ENCODE peak calls at places on chromosomes 12 and 14, in eight cellular contexts. P is NCI-H187; K is PC-3; G is prostate gland; R is T-helper 1 cell; I is Caki2; A is uterus; D is stimulated activated CD4-positive, alpha-beta T cell treated with anti-CD3 and anti-CD28 coated beads, Interleukin-4, amount 100 ng/mL, for 48 hours. Z is an unnamed sample.

GRCh38 chr14:52079239-52079956 is 10.5 kb upstream of the NID2 start:
- DNase-seq in I (peak; percentile 52), D (no peak), K (peak; percentile 74), P (no peak), R (no peak), G (no peak), A (no peak), Z (no peak)

GRCh38 chr12:531951-532585 is 72.3 kb downstream of the B4GALNT3 start:
- DNase-seq in G (no peak), A (no peak), K (no peak), P (no peak), D (no peak), R (no peak), I (no peak), Z (no peak)

GRCh38 chr12:9883175-9883574 is 1.9 kb downstream of the KLRF2 start:
- DNase-seq in P (no peak), R (no peak), A (no peak), I (no peak), D (no peak), K (no peak), G (peak; percentile 22), Z (no peak)

GRCh38 chr14:75119056-75119455 is 7.8 kb downstream of the NEK9 start:
- DNase-seq in G (no peak), A (no peak), R (no peak), D (no peak), P (no peak), K (peak; percentile 16), I (no peak), Z (no peak)

GRCh38 chr12:46657416-46658411 is 168.1 kb downstream of the SLC38A4 start:
- DNase-seq in I (no peak), D (no peak), K (no peak), R (no peak), G (no peak), P (no peak), A (no peak), Z (no peak)

GRCh38 chr12:56160894-56161667 is 2.9 kb downstream of the MYL6 start:
- DNase-seq in G (no peak), K (no peak), P (no peak), D (no peak), A (no peak), R (no peak), I (no peak), Z (no peak)

GRCh38 chr12:48999371-49000131 is at the start of gene DDN:
- DNase-seq in D (no peak), G (no peak), K (peak; percentile 62), I (no peak), P (no peak), A (no peak), R (no peak), Z (no peak)

GRCh38 chr12:41122894-41123293 is 65.2 kb upstream of the PDZRN4 start:
- DNase-seq in K (no peak), G (no peak), A (no peak), R (no peak), D (no peak), P (no peak), I (no peak), Z (no peak)

GRCh38 chr12:46489951-46490388 is 117.4 kb upstream of the SLC38A2 start:
- DNase-seq in D (no peak), I (no peak), A (no peak), G (no peak), P (no peak), K (no peak), R (no peak), Z (no peak)

GRCh38 chr14:36477266-36477665 is 42.8 kb downstream of the NKX2-1 start:
- DNase-seq in P (no peak), G (no peak), R (no peak), I (no peak), K (peak; percentile 43), D (no peak), A (no peak), Z (no peak)

GRCh38 chr12:1552171-1552570 is 42.2 kb downstream of the FBXL14 start:
- DNase-seq in K (peak; percentile 17), D (no peak), A (no peak), G (no peak), P (no peak), R (no peak), I (no peak), Z (no peak)

GRCh38 chr14:87241018-87241779 is 751.8 kb downstream of the GALC start:
- DNase-seq in D (no peak), R (no peak), P (no peak), A (no peak), K (no peak), G (no peak), I (no peak), Z (no peak)

GRCh38 chr12:78797201-78797931 is 67.2 kb upstream of the SYT1 start:
- DNase-seq in P (no peak), R (no peak), D (no peak), K (peak; percentile 72), I (no peak), G (no peak), A (no peak), Z (no peak)

GRCh38 chr14:65792208-65792905 is 379.8 kb downstream of the FUT8 start:
- DNase-seq in K (peak; percentile 81), R (no peak), D (no peak), G (no peak), A (no peak), I (peak; percentile 73), P (no peak), Z (no peak)

GRCh38 chr14:80988192-80988591 is 32.8 kb downstream of the TSHR start:
- DNase-seq in R (no peak), D (no peak), G (no peak), I (no peak), K (no peak), P (no peak), A (no peak), Z (no peak)

GRCh38 chr14:85241022-85241880 is 288.7 kb upstream of the FLRT2 start:
- DNase-seq in R (no peak), P (no peak), I (no peak), D (no peak), G (no peak), A (no peak), K (peak; percentile 29), Z (no peak)

GRCh38 chr14:101460521-101460920 is 100.8 kb upstream of the DIO3 start:
- DNase-seq in P (no peak), I (no peak), A (no peak), K (no peak), G (no peak), D (no peak), R (no peak), Z (no peak)

GRCh38 chr12:1790470-1790869 is 29.9 kb upstream of the LRTM2 start:
- DNase-seq in A (no peak), I (no peak), P (no peak), K (no peak), D (no peak), G (no peak), R (no peak), Z (no peak)

GRCh38 chr14:102206901-102207300 is 67.2 kb downstream of the WDR20 start:
- DNase-seq in K (no peak), P (no peak), I (no peak), G (no peak), A (no peak), R (no peak), D (no peak), Z (no peak)

GRCh38 chr12:51951843-51952722 is 584 bp downstream of the ACVR1B start:
- DNase-seq in R (no peak), I (no peak), G (no peak), D (no peak), A (peak; percentile 30), K (peak; percentile 11), P (no peak), Z (peak; percentile 46)

GRCh38 chr12:69872804-69873203 is 47.8 kb downstream of the MYRFL start:
- DNase-seq in D (no peak), G (no peak), A (no peak), P (no peak), R (no peak), I (no peak), K (peak; percentile 18), Z (no peak)

GRCh38 chr12:95582230-95583058 is 31.2 kb upstream of the USP44 start:
- DNase-seq in G (no peak), P (no peak), R (no peak), A (no peak), I (peak; percentile 55), K (peak; percentile 71), D (no peak), Z (no peak)

GRCh38 chr12:26740991-26741390 is 92.0 kb downstream of the ITPR2 start:
- DNase-seq in R (no peak), A (no peak), G (no peak), D (no peak), P (no peak), I (no peak), K (no peak), Z (no peak)

GRCh38 chr12:49842519-49843352 is at the start of gene BCDIN3D:
- DNase-seq in D (peak; percentile 95), K (peak; percentile 93), P (peak; percentile 84), A (peak; percentile 89), G (peak; percentile 90), R (peak; percentile 90), I (peak; percentile 96), Z (peak; percentile 91)

GRCh38 chr14:50906326-50906725 is 34.5 kb downstream of the ABHD12B start:
- DNase-seq in A (no peak), D (no peak), R (no peak), K (no peak), G (no peak), I (no peak), P (no peak), Z (no peak)

GRCh38 chr14:100807496-100807895 is 18.4 kb upstream of the MEG3 start:
- DNase-seq in D (no peak), P (no peak), A (no peak), I (no peak), R (no peak), K (no peak), G (no peak), Z (peak; percentile 19)

GRCh38 chr12:10753066-10753465 is 29.9 kb upstream of the YBX3 start:
- DNase-seq in A (no peak), P (no peak), G (no peak), D (no peak), K (peak; percentile 56), I (peak; percentile 72), R (no peak), Z (no peak)

GRCh38 chr12:2559931-2560715 is 234.6 kb upstream of the FKBP4 start:
- DNase-seq in K (no peak), P (no peak), R (no peak), D (no peak), G (no peak), I (no peak), A (no peak), Z (no peak)

GRCh38 chr14:69044965-69045555 is 66.0 kb upstream of the ACTN1 start:
- DNase-seq in R (no peak), G (no peak), K (no peak), I (no peak), D (no peak), A (peak; percentile 67), P (no peak), Z (peak; percentile 68)

GRCh38 chr12:31518680-31519227 is 72.2 kb downstream of the DENND5B start:
- DNase-seq in R (no peak), K (peak; percentile 95), I (peak; percentile 88), P (no peak), D (no peak), G (no peak), A (peak; percentile 36), Z (no peak)